ENCODE peak calls at places on chromosome 22, in nine cellular contexts. K is keratinocyte, S is pancreas, J is Caco-2, O is ovary, U is colonic mucosa, T is MM.1S, R is body of pancreas, A is uterus. X is an unnamed sample.

GRCh38 chr22:40534379-40535188 is 101.9 kb downstream of the MRTFA start:
- DNase-seq in O (no peak), U (no peak), K (no peak), J (no peak), T (no peak), S (no peak), A (no peak), R (no peak), X (no peak)

GRCh38 chr22:44665115-44665514 is 36.9 kb upstream of the PRR5 start:
- DNase-seq in S (peak; percentile 47), U (no peak), O (no peak), R (no peak), K (no peak), A (no peak), J (no peak), T (no peak), X (no peak)

GRCh38 chr22:43862074-43862881 is at the start of gene SULT4A1:
- DNase-seq in T (no peak), J (no peak), A (no peak), R (peak; percentile 37), U (no peak), K (no peak), O (no peak), S (no peak), X (no peak)

GRCh38 chr22:22881116-22882032 is 6.2 kb upstream of the IGLL5 start:
- DNase-seq in S (no peak), A (no peak), T (peak; percentile 39), J (no peak), O (no peak), R (no peak), K (no peak), U (no peak), X (no peak)

GRCh38 chr22:39997939-39998726 is 3.4 kb downstream of the FAM83F start:
- DNase-seq in R (peak; percentile 92), S (peak; percentile 78), T (no peak), U (peak; percentile 88), J (peak; percentile 60), A (no peak), K (no peak), O (no peak), X (no peak)

GRCh38 chr22:17269224-17269606 is 50.0 kb upstream of the ADA2 start:
- DNase-seq in U (no peak), O (no peak), A (no peak), T (no peak), R (no peak), S (no peak), J (no peak), K (no peak), X (no peak)

GRCh38 chr22:17283423-17283822 is 64.2 kb upstream of the ADA2 start:
- DNase-seq in S (no peak), J (no peak), A (no peak), O (no peak), K (no peak), R (no peak), U (no peak), T (no peak), X (no peak)

GRCh38 chr22:22931557-22932270 is 44.1 kb downstream of the IGLL5 start:
- DNase-seq in A (no peak), T (peak; percentile 95), K (no peak), R (no peak), O (no peak), J (no peak), S (no peak), U (no peak), X (no peak)

GRCh38 chr22:40224702-40225101 is 47.0 kb downstream of the TNRC6B start:
- DNase-seq in R (no peak), A (no peak), S (no peak), O (no peak), J (no peak), K (no peak), T (no peak), U (no peak), X (no peak)

GRCh38 chr22:44460287-44461082 is 37.5 kb downstream of the RTL6 start:
- DNase-seq in O (no peak), S (no peak), T (no peak), U (peak; percentile 5), R (no peak), K (no peak), J (no peak), A (no peak), X (no peak)

GRCh38 chr22:26464312-26464711 is 19.3 kb downstream of the HPS4 start:
- DNase-seq in O (no peak), S (no peak), J (no peak), U (no peak), T (no peak), K (peak; percentile 67), R (no peak), A (no peak), X (no peak)

GRCh38 chr22:49958462-49958921 is 2.1 kb upstream of the PIM3 start:
- DNase-seq in R (no peak), K (no peak), U (no peak), S (peak; percentile 24), J (no peak), O (peak; percentile 27), A (no peak), T (no peak), X (no peak)

GRCh38 chr22:40196628-40197027 is 18.9 kb downstream of the TNRC6B start:
- DNase-seq in K (peak; percentile 54), R (no peak), A (no peak), T (no peak), S (no peak), U (no peak), O (peak; percentile 55), J (no peak), X (no peak)

GRCh38 chr22:37769056-37769455 is 38.7 kb upstream of the GCAT start:
- DNase-seq in O (no peak), A (no peak), J (no peak), U (no peak), K (no peak), R (no peak), S (no peak), T (no peak), X (no peak)

GRCh38 chr22:32620992-32621391 is 146.4 kb downstream of the FBXO7 start:
- DNase-seq in A (no peak), U (no peak), R (no peak), S (no peak), J (no peak), K (no peak), O (no peak), T (no peak), X (no peak)

GRCh38 chr22:46057206-46057605 is 80.2 kb upstream of the WNT7B start:
- DNase-seq in A (peak; percentile 45), O (peak; percentile 69), K (no peak), S (peak; percentile 32), J (no peak), T (peak; percentile 23), R (peak; percentile 59), U (no peak), X (no peak)
- H3K4me3 ChIP-seq in A (peak overlapping the region; percentile 24), O (peak overlapping the region; percentile 87), K (peak overlapping the region; percentile 69), S (peak overlapping the region; percentile 78), J (no peak overlapping the region), T (peak overlapping the region; percentile 39), R (no peak overlapping the region), U (no peak overlapping the region), X (no peak overlapping the region)

DNA sequence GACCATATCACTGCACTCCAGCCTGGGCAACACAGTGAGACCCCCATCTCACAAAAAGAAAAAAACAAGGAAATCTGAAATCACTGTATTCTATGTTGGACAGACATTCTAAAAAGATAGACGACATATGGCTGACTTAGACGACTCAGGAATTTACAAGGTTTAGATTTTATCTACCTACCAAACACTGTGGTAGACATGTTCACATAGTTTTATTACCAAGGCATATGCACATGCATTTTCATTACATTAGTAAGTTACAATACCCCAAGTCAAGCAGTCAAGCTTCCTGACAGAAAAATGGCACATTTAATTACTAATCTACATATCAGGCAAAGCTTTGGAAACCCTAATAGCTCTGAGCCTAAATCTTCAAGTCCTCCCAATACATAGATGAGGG is 262.2 kb downstream of the TTC28 start:
- DNase-seq in J (no peak), U (no peak), R (no peak), O (no peak), S (no peak), T (no peak), A (no peak), K (no peak), X (no peak)
- H3K4me1 ChIP-seq in J (no peaks in the 10 kb centered on the region), U (no peaks in the 10 kb centered on the region), R (peaks cover 22% of the 10 kb centered on the region), O (peaks cover 5% of the 10 kb centered on the region), S (peaks cover 14% of the 10 kb centered on the region), T (no peaks in the 10 kb centered on the region), A (no peaks in the 10 kb centered on the region), K (peaks cover 7% of the 10 kb centered on the region), X (peaks cover 8% of the 10 kb centered on the region)

DNA sequence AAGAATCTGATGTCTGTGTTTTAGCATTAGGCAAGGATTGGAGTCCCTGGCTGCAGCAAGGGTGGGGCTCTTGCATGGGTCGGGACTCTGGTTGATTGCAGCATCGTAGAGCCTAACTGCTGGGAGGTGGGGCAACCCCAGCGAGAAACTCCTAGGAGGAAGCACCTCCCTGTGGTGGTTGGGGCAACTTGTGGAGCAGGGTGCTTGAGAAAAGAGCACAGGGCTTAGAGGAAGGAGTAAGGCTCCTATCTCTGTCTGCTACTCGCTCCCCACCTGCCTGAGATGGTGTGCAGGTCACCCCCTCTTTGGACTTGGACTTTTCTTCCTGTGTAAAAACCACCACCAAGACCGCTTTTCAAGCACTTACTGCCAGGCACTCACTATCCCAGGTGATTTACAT is 15.6 kb downstream of the SREBF2 start:
- DNase-seq in J (peak; percentile 70), O (no peak), A (no peak), T (no peak), S (no peak), U (peak; percentile 90), R (no peak), K (no peak), X (peak; percentile 72)
- TF ChIP-seq CTCF in J (no peak), O (no peak), A (no peak), T (no peak), S (no peak), U (no peak), R (no peak), K (no peak), X (no peak)

GRCh38 chr22:27799334-27800249 is 2.0 kb downstream of the MN1 start:
- DNase-seq in S (no peak), J (no peak), A (no peak), U (no peak), T (no peak), K (no peak), O (peak; percentile 58), R (peak; percentile 41), X (no peak)
- H3K4me3 ChIP-seq in S (peak overlapping the region; percentile 71), J (no peak overlapping the region), A (peak overlapping the region; percentile 46), U (peak overlapping the region; percentile 77), T (no peak overlapping the region), K (peak overlapping the region; percentile 74), O (peak overlapping the region; percentile 57), R (no peak overlapping the region), X (peak overlapping the region; percentile 65)

GRCh38 chr22:29053048-29053702 is 8.5 kb downstream of the C22orf31 start:
- DNase-seq in S (no peak), A (no peak), U (no peak), T (no peak), R (no peak), J (no peak), K (no peak), O (no peak), X (no peak)
- H3K4me1 ChIP-seq in S (no peaks in the 10 kb centered on the region), A (no peaks in the 10 kb centered on the region), U (no peaks in the 10 kb centered on the region), T (no peaks in the 10 kb centered on the region), R (no peaks in the 10 kb centered on the region), J (no peaks in the 10 kb centered on the region), K (peaks cover 2% of the 10 kb centered on the region), O (no peaks in the 10 kb centered on the region), X (no peaks in the 10 kb centered on the region)